ENCODE peak calls at places on chromosomes 12 and 14, in six cellular contexts. Y is psoas muscle; R is left ventricle myocardium inferior; G is CD8-positive, alpha-beta T cell; P is SK-N-SH; W is tibial artery. D is an unnamed sample.

GRCh38 chr14:99395904-99396530 is 84.6 kb downstream of the SETD3 start:
- DNase-seq in Y (no peak), R (no peak), G (no peak), P (no peak), W (no peak), D (peak; percentile 31)

GRCh38 chr12:52824741-52825410 is 9.2 kb downstream of the KRT79 start:
- DNase-seq in Y (no peak), R (no peak), G (no peak), P (no peak), W (no peak), D (no peak)

GRCh38 chr12:126860210-126860609 is 1406.8 kb upstream of the TMEM132C start:
- DNase-seq in Y (no peak), R (no peak), G (no peak), P (no peak), W (no peak), D (no peak)

GRCh38 chr12:110453569-110454296 is 3.6 kb upstream of the ARPC3 start:
- DNase-seq in Y (no peak), R (no peak), G (no peak), P (no peak), W (no peak), D (no peak)

GRCh38 chr14:72644758-72645489 is 249.0 kb downstream of the DPF3 start:
- DNase-seq in Y (no peak), R (no peak), G (no peak), P (no peak), W (no peak), D (no peak)

GRCh38 chr12:80622271-80622670 is 85.2 kb upstream of the MYF6 start:
- DNase-seq in Y (no peak), R (no peak), G (no peak), P (no peak), W (no peak), D (no peak)

GRCh38 chr12:124653169-124653931 is 85.9 kb upstream of the NCOR2 start:
- DNase-seq in Y (peak; percentile 52), R (peak; percentile 46), G (no peak), P (no peak), W (no peak), D (no peak)

GRCh38 chr12:2284321-2284813 is 231.6 kb downstream of the CACNA1C start:
- DNase-seq in Y (no peak), R (no peak), G (no peak), P (peak; percentile 62), W (peak; percentile 32), D (no peak)

GRCh38 chr12:28463396-28463795 is 273.1 kb downstream of the CCDC91 start:
- DNase-seq in Y (no peak), R (no peak), G (no peak), P (no peak), W (no peak), D (no peak)

GRCh38 chr14:65011559-65011958 is 24.9 kb downstream of the FNTB start:
- DNase-seq in Y (no peak), R (no peak), G (no peak), P (no peak), W (no peak), D (no peak)

GRCh38 chr12:38904932-38905479 is 385 bp downstream of the CPNE8 start:
- DNase-seq in Y (peak; percentile 85), R (peak; percentile 85), G (no peak), P (peak; percentile 18), W (peak; percentile 91), D (peak; percentile 85)

GRCh38 chr14:79476133-79476532 is 735.2 kb downstream of the DIO2 start:
- DNase-seq in Y (no peak), R (no peak), G (no peak), P (no peak), W (no peak), D (no peak)

GRCh38 chr12:95258146-95258545 is 40.5 kb downstream of the VEZT start:
- DNase-seq in Y (no peak), R (no peak), G (no peak), P (no peak), W (no peak), D (peak; percentile 26)
- TF ChIP-seq CTCF in Y (no peak), R (no peak), G (no peak), P (no peak), W (no peak), D (no peak)

GRCh38 chr14:90775441-90775840 is 40.8 kb downstream of the TTC7B start:
- DNase-seq in Y (no peak), R (no peak), G (no peak), P (no peak), W (no peak), D (no peak)
- H3K27ac ChIP-seq in Y (no peak overlapping the region), R (no peak overlapping the region), G (no peak overlapping the region), P (no peak overlapping the region), W (no peak overlapping the region), D (no peak overlapping the region)

DNA sequence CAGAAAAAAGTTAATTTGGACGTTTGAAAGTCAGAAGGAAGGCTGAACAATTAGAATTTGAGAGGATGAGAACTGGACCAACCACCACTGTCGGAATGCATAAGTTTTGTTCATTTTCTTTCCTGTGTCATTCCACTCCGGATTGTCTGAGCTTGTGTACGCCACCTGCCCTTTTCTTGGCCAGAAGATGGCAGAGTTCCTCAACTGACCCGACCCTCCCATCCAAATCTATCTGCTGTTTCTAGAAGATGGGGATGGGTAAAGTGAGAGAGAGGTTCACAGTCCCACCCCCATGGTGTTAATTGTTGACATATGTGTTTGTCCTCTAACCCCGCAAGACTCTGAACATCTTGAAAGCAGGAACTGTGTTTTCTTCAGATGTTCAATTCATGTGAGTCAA is 388.0 kb downstream of the VRK1 start:
- DNase-seq in Y (no peak), R (no peak), G (no peak), P (no peak), W (no peak), D (peak; percentile 13)
- TF ChIP-seq CTCF in Y (no peak), R (peak; percentile 33), G (peak; percentile 31), P (peak; percentile 39), W (no peak), D (peak; percentile 6)

GRCh38 chr12:11807453-11807852 is 158.0 kb downstream of the ETV6 start:
- DNase-seq in Y (no peak), R (no peak), G (no peak), P (no peak), W (no peak), D (no peak)
- H3K27ac ChIP-seq in Y (no peak overlapping the region), R (no peak overlapping the region), G (no peak overlapping the region), P (no peak overlapping the region), W (no peak overlapping the region), D (no peak overlapping the region)

GRCh38 chr12:69783365-69783764 is 41.7 kb upstream of the MYRFL start:
- DNase-seq in Y (no peak), R (no peak), G (no peak), P (no peak), W (no peak), D (no peak)

GRCh38 chr12:69779928-69780327 is 41.3 kb downstream of the RAB3IP start:
- DNase-seq in Y (no peak), R (no peak), G (no peak), P (peak; percentile 28), W (no peak), D (peak; percentile 11)
- TF ChIP-seq CTCF in Y (no peak), R (no peak), G (no peak), P (peak; percentile 44), W (no peak), D (no peak)

GRCh38 chr12:66197413-66198055 is 8.5 kb downstream of the IRAK3 start:
- DNase-seq in Y (no peak), R (no peak), G (no peak), P (no peak), W (no peak), D (no peak)
- H3K27ac ChIP-seq in Y (no peak overlapping the region), R (peak overlapping the region; percentile 11), G (no peak overlapping the region), P (no peak overlapping the region), W (no peak overlapping the region), D (no peak overlapping the region)

GRCh38 chr14:95679995-95680735 is 6.1 kb upstream of the TCL1B start:
- DNase-seq in Y (no peak), R (no peak), G (no peak), P (no peak), W (no peak), D (no peak)
- TF ChIP-seq CTCF in Y (no peak), R (no peak), G (no peak), P (no peak), W (no peak), D (no peak)

GRCh38 chr14:69046468-69046867 is 67.4 kb upstream of the ACTN1 start:
- DNase-seq in Y (no peak), R (no peak), G (no peak), P (no peak), W (peak; percentile 65), D (no peak)
- H3K27ac ChIP-seq in Y (peak overlapping the region; percentile 73), R (peak overlapping the region; percentile 83), G (no peak overlapping the region), P (no peak overlapping the region), W (peak overlapping the region; percentile 91), D (no peak overlapping the region)

DNA sequence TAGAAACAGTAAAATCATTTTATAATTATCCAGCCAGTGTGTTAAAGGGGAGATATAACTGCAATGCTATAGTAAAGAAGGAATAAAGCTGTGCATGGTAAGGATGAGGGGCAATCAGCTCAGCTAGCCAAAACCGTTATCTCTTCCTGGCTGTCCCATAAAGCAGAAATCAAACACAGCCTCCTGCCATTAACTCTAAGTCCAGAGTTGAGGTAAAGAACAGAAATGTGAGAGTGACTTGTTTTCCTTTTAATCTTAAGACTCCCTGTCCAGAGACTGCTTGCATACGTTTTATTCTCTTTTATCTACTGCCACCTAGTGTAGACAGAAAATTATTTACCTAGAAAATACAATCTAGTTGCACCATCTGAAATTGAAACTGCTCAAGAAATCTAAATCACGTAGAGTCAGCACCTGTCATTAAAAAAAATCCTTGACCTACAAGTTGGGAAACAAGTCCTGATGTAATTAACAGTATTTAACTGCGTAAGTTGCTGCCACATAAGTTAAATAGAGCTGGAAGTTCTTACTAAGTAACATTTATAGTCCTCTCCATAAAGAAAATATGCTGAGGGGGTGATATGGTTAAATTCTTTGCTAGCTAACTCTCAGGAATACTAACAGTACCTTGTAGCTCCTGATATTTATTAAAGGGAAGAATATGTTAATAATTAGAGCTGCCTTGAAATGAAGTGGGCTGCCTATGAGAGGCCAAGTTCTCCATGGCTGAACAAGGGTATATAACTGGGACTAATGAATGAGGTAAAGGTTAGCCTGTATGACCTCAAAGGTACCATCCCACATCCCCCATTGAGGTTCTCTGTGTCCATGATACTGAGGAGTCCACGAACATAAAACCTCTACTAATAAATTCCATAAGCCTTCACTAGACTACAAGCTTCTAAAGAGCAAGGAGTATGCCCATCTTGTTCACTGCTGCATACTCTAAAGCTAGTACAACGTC is 62.7 kb downstream of the GALNT4 start:
- DNase-seq in Y (no peak), R (no peak), G (no peak), P (peak; percentile 36), W (no peak), D (peak; percentile 59)
- TF ChIP-seq CTCF in Y (peak; percentile 59), R (peak; percentile 76), G (peak; percentile 77), P (peak; percentile 68), W (peak; percentile 83), D (peak; percentile 56)

DNA sequence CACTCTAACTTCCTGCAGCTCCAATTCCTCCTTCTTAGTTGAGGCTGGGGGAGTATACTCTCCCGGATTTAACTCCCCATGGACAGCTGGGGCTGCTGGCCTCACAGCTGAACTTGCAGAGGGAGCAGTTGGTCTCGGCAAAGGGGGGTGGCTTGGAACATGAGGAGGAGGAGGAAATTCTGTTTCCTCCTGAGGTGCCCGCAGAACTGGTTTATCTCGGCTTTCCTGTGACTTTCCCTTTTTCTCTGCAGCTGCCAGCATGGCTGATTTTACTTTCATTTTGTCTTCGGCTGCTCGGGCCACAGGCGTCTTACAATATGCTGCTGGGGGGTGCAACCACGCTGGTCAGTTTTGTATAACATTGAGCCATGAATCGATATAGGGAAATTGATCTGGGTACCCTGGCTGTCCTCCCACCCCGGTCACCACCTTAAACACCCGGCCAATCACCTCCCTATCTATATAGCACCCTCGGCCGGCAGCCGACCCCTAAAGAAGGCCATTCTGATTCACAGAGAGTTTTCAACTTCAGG is 1317.6 kb downstream of the TMEM121 start:
- DNase-seq in Y (no peak), R (no peak), G (no peak), P (peak; percentile 13), W (no peak), D (no peak)
- H3K27ac ChIP-seq in Y (peak overlapping the region; percentile 67), R (peak overlapping the region; percentile 86), G (peak overlapping the region; percentile 82), P (no peak overlapping the region), W (no peak overlapping the region), D (no peak overlapping the region)